ENCODE peak calls at places on chromosomes 5 and 9, in eight cellular contexts. C, Q, M, V, R, S, U and Z are unnamed samples.

GRCh38 chr9:16869961-16870605 is 387 bp downstream of the BNC2 start:
- DNase-seq in U (peak; percentile 78), R (no peak), M (no peak), V (peak; percentile 70), S (no peak), C (peak; percentile 23), Q (no peak), Z (no peak)

GRCh38 chr9:135039916-135040645 is 47.4 kb upstream of the OLFM1 start:
- DNase-seq in M (no peak), S (no peak), R (peak; percentile 26), C (no peak), V (peak; percentile 44), U (no peak), Q (no peak), Z (peak; percentile 40)

GRCh38 chr9:134326754-134327526 is 685 bp downstream of the RXRA start:
- DNase-seq in U (peak; percentile 74), Q (no peak), R (no peak), M (peak; percentile 44), C (no peak), V (peak; percentile 74), S (peak; percentile 60), Z (peak; percentile 79)

GRCh38 chr9:110058304-110058953 is 149.5 kb downstream of the C9orf152 start:
- DNase-seq in V (no peak), C (peak; percentile 66), U (peak; percentile 90), S (no peak), Q (peak; percentile 34), R (peak; percentile 83), M (no peak), Z (no peak)

GRCh38 chr9:123265833-123266232 is 2.6 kb downstream of the STRBP start:
- DNase-seq in S (no peak), V (no peak), Q (no peak), C (peak; percentile 41), R (no peak), U (no peak), M (no peak), Z (no peak)

GRCh38 chr5:133801955-133802751 is 166.3 kb downstream of the C5orf15 start:
- DNase-seq in R (no peak), M (peak; percentile 78), Q (no peak), C (no peak), U (no peak), V (no peak), S (no peak), Z (peak; percentile 80)

GRCh38 chr9:127128341-127129072 is 6.1 kb upstream of the ANGPTL2 start:
- DNase-seq in C (no peak), Q (no peak), U (no peak), S (no peak), R (peak; percentile 55), M (peak; percentile 87), V (peak; percentile 90), Z (peak; percentile 86)

GRCh38 chr9:134454386-134454978 is 128.2 kb downstream of the RXRA start:
- DNase-seq in R (no peak), U (no peak), C (no peak), V (no peak), Q (no peak), M (no peak), S (no peak), Z (no peak)

GRCh38 chr9:121674952-121675351 is 23.5 kb downstream of the DAB2IP start:
- DNase-seq in Q (no peak), V (no peak), U (peak; percentile 92), S (no peak), C (no peak), R (no peak), M (no peak), Z (no peak)

GRCh38 chr5:19910131-19910530 is 77.9 kb downstream of the CDH18 start:
- DNase-seq in V (no peak), R (no peak), U (no peak), S (no peak), C (no peak), Q (no peak), M (no peak), Z (no peak)

GRCh38 chr5:108295588-108296368 is 86.1 kb downstream of the FBXL17 start:
- DNase-seq in M (no peak), R (no peak), Q (no peak), V (no peak), C (no peak), S (no peak), U (no peak), Z (no peak)

GRCh38 chr5:55694152-55694830 is 17.8 kb downstream of the SLC38A9 start:
- DNase-seq in V (no peak), R (no peak), Q (no peak), C (no peak), U (no peak), M (no peak), S (no peak), Z (no peak)

GRCh38 chr9:12178634-12179033 is 514.6 kb upstream of the TYRP1 start:
- DNase-seq in Q (no peak), C (no peak), U (no peak), S (no peak), V (no peak), R (no peak), M (no peak), Z (no peak)
- H3K9me3 ChIP-seq in Q (no peaks in the 10 kb centered on the region), C (no peaks in the 10 kb centered on the region), U (no peaks in the 10 kb centered on the region), S (no peaks in the 10 kb centered on the region), V (no peaks in the 10 kb centered on the region), R (no peaks in the 10 kb centered on the region), M (no peaks in the 10 kb centered on the region), Z (no peaks in the 10 kb centered on the region)

GRCh38 chr5:131867524-131867923 is 70.7 kb upstream of the FNIP1 start:
- DNase-seq in R (no peak), Q (no peak), V (no peak), C (no peak), M (no peak), S (no peak), U (no peak), Z (no peak)
- H3K9me3 ChIP-seq in R (no peaks in the 10 kb centered on the region), Q (no peaks in the 10 kb centered on the region), V (peaks cover 36% of the 10 kb centered on the region), C (peaks cover 15% of the 10 kb centered on the region), M (peaks cover 7% of the 10 kb centered on the region), S (peaks cover 20% of the 10 kb centered on the region), U (peaks cover 35% of the 10 kb centered on the region), Z (peaks cover 6% of the 10 kb centered on the region)

GRCh38 chr9:101414839-101415238 is 16.2 kb downstream of the ZNF189 start:
- DNase-seq in R (no peak), U (no peak), V (no peak), S (no peak), M (no peak), C (no peak), Q (no peak), Z (no peak)
- H3K9me3 ChIP-seq in R (no peaks in the 10 kb centered on the region), U (peaks cover 32% of the 10 kb centered on the region), V (peaks cover 69% of the 10 kb centered on the region), S (peaks cover 84% of the 10 kb centered on the region), M (peaks cover 41% of the 10 kb centered on the region), C (peaks cover 40% of the 10 kb centered on the region), Q (peaks cover 35% of the 10 kb centered on the region), Z (peaks cover 7% of the 10 kb centered on the region)

DNA sequence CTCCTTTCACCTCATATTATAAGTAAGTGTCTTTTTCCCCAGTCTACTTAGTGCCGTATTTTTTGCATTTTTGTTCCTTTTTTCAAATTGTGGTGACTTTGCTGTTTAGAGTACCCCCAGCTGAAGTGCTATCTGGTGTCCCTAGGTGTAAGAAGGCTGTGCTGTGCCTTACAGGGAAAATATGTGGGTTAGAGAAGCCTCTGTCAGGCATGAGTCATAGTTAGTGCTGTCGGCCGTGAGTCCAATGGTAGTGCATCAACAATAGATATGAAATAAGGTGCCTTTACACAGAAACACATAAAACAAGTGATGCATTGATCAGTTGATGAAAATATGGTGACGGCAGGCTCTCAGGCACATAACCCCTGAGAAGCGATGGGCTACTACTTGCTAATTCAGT is 20.1 kb downstream of the SYK start:
- DNase-seq in C (no peak), Q (no peak), V (no peak), S (no peak), U (no peak), M (no peak), R (no peak), Z (no peak)
- H3K9me3 ChIP-seq in C (no peaks in the 10 kb centered on the region), Q (no peaks in the 10 kb centered on the region), V (no peaks in the 10 kb centered on the region), S (no peaks in the 10 kb centered on the region), U (peaks cover 16% of the 10 kb centered on the region), M (no peaks in the 10 kb centered on the region), R (no peaks in the 10 kb centered on the region), Z (peaks cover 5% of the 10 kb centered on the region)

GRCh38 chr9:18863821-18864220 is 169.2 kb downstream of the SAXO1 start:
- DNase-seq in U (no peak), R (no peak), Q (no peak), V (no peak), C (no peak), M (no peak), S (no peak), Z (no peak)
- H3K9me3 ChIP-seq in U (no peaks in the 10 kb centered on the region), R (no peaks in the 10 kb centered on the region), Q (no peaks in the 10 kb centered on the region), V (no peaks in the 10 kb centered on the region), C (no peaks in the 10 kb centered on the region), M (no peaks in the 10 kb centered on the region), S (no peaks in the 10 kb centered on the region), Z (no peaks in the 10 kb centered on the region)

GRCh38 chr5:96990102-96990501 is 54.2 kb downstream of the LNPEP start:
- DNase-seq in Q (no peak), V (no peak), U (no peak), C (no peak), S (no peak), M (no peak), R (no peak), Z (no peak)

GRCh38 chr5:96993760-96994159 is 57.9 kb downstream of the LNPEP start:
- DNase-seq in R (no peak), U (no peak), C (no peak), M (no peak), S (no peak), Q (no peak), V (no peak), Z (no peak)

GRCh38 chr5:96994493-96994892 is 58.6 kb downstream of the LNPEP start:
- DNase-seq in S (no peak), M (no peak), Q (no peak), V (no peak), C (no peak), R (no peak), U (no peak), Z (no peak)

GRCh38 chr5:96995419-96995818 is 59.5 kb downstream of the LNPEP start:
- DNase-seq in U (no peak), S (no peak), Q (no peak), C (no peak), R (no peak), M (no peak), V (no peak), Z (no peak)

DNA sequence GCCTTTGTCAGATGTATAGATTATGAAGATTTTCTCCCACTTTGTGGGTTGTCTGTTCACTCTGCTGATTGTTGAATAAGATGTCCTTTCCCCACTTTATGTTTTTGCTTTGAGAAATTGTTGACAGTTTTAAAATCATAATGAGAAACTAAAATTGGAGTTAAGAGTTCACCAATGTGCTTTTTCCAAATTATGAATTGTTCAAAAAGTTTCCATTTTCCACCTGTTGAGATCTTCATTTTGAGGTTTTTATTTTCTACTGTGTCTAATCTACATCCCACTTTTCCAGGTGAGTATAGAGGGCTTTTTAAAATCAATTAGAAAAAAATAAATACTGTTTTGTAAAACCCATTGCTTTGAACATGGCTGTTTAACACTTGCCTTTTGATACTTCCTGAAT is 55.8 kb downstream of the LNPEP start:
- DNase-seq in U (no peak), V (no peak), Q (no peak), M (no peak), R (no peak), C (no peak), S (no peak), Z (no peak)
- H3K9me3 ChIP-seq in U (peaks cover 7% of the 10 kb centered on the region), V (no peaks in the 10 kb centered on the region), Q (no peaks in the 10 kb centered on the region), M (no peaks in the 10 kb centered on the region), R (no peaks in the 10 kb centered on the region), C (no peaks in the 10 kb centered on the region), S (no peaks in the 10 kb centered on the region), Z (no peaks in the 10 kb centered on the region)

GRCh38 chr5:178274826-178275537 is 42.4 kb upstream of the PHYKPL start:
- DNase-seq in S (no peak), U (no peak), C (no peak), V (no peak), M (peak; percentile 9), R (no peak), Q (no peak), Z (no peak)
- H3K9me3 ChIP-seq in S (no peaks in the 10 kb centered on the region), U (peaks cover 6% of the 10 kb centered on the region), C (no peaks in the 10 kb centered on the region), V (peaks cover 10% of the 10 kb centered on the region), M (no peaks in the 10 kb centered on the region), R (no peaks in the 10 kb centered on the region), Q (no peaks in the 10 kb centered on the region), Z (no peaks in the 10 kb centered on the region)